ENCODE peak calls at places on chromosomes 7 and 10, in five cellular contexts. V, Q, F, C and J are unnamed samples.

GRCh38 chr7:149772821-149773425 is 465 bp downstream of the ZNF467 start:
- DNase-seq in V (no peak), Q (no peak), F (no peak), C (peak; percentile 61), J (no peak)

GRCh38 chr10:20797290-20797689 is 99.8 kb downstream of the NEBL start:
- DNase-seq in V (no peak), Q (no peak), F (no peak), C (no peak), J (no peak)

GRCh38 chr10:109274681-109275080 is 648.6 kb downstream of the XPNPEP1 start:
- DNase-seq in V (no peak), Q (no peak), F (no peak), C (no peak), J (no peak)

GRCh38 chr10:80131499-80131901 is 1.0 kb upstream of the PLAC9 start:
- DNase-seq in V (no peak), Q (no peak), F (peak; percentile 32), C (no peak), J (no peak)

GRCh38 chr7:74380720-74381119 is 73.0 kb upstream of the GTF2IRD1 start:
- DNase-seq in V (no peak), Q (no peak), F (no peak), C (no peak), J (no peak)

GRCh38 chr10:103616705-103617361 is 123.3 kb downstream of the NEURL1 start:
- DNase-seq in V (peak; percentile 80), Q (peak; percentile 74), F (peak; percentile 36), C (peak; percentile 57), J (peak; percentile 28)

GRCh38 chr10:90363799-90364483 is 493.9 kb downstream of the HTR7 start:
- DNase-seq in V (no peak), Q (no peak), F (no peak), C (no peak), J (no peak)

GRCh38 chr10:12594448-12594944 is 245.1 kb downstream of the CAMK1D start:
- DNase-seq in V (no peak), Q (no peak), F (no peak), C (no peak), J (no peak)

GRCh38 chr10:119306964-119307363 is 99.6 kb downstream of the GRK5 start:
- DNase-seq in V (peak; percentile 42), Q (no peak), F (peak; percentile 55), C (no peak), J (no peak)

GRCh38 chr7:126635545-126635944 is 617.2 kb downstream of the GRM8 start:
- DNase-seq in V (no peak), Q (no peak), F (no peak), C (no peak), J (no peak)

GRCh38 chr10:18400911-18401260 is 250.5 kb downstream of the NSUN6 start:
- DNase-seq in V (no peak), Q (no peak), F (no peak), C (peak; percentile 35), J (no peak)

GRCh38 chr7:155739538-155740140 is 72.6 kb downstream of the SHH start:
- DNase-seq in V (no peak), Q (no peak), F (no peak), C (no peak), J (no peak)

GRCh38 chr7:120996333-120996982 is 7.9 kb downstream of the CPED1 start:
- DNase-seq in V (peak; percentile 91), Q (peak; percentile 90), F (peak; percentile 87), C (peak; percentile 63), J (peak; percentile 80)

GRCh38 chr7:124009321-124009720 is 23.5 kb downstream of the TMEM229A start:
- DNase-seq in V (no peak), Q (no peak), F (no peak), C (no peak), J (no peak)

GRCh38 chr10:123683459-123683858 is 17.3 kb downstream of the GPR26 start:
- DNase-seq in V (no peak), Q (no peak), F (no peak), C (no peak), J (no peak)

GRCh38 chr7:3943779-3944520 is 642.9 kb downstream of the SDK1 start:
- DNase-seq in V (no peak), Q (no peak), F (no peak), C (no peak), J (no peak)

GRCh38 chr7:151687523-151688235 is 168.0 kb upstream of the RHEB start:
- DNase-seq in V (peak; percentile 96), Q (peak; percentile 55), F (peak; percentile 98), C (peak; percentile 88), J (peak; percentile 94)

GRCh38 chr7:2282185-2282751 is 32.0 kb downstream of the SNX8 start:
- DNase-seq in V (no peak), Q (no peak), F (no peak), C (no peak), J (no peak)

GRCh38 chr10:113357688-113358306 is 195.1 kb upstream of the HABP2 start:
- DNase-seq in V (no peak), Q (no peak), F (no peak), C (no peak), J (no peak)

GRCh38 chr10:113356794-113357687 is 195.8 kb upstream of the HABP2 start:
- DNase-seq in V (no peak), Q (no peak), F (no peak), C (no peak), J (no peak)

GRCh38 chr10:113360870-113361269 is 192.0 kb upstream of the HABP2 start:
- DNase-seq in V (no peak), Q (no peak), F (no peak), C (no peak), J (no peak)

GRCh38 chr10:113359664-113360063 is 193.2 kb upstream of the HABP2 start:
- DNase-seq in V (no peak), Q (no peak), F (no peak), C (no peak), J (no peak)

DNA sequence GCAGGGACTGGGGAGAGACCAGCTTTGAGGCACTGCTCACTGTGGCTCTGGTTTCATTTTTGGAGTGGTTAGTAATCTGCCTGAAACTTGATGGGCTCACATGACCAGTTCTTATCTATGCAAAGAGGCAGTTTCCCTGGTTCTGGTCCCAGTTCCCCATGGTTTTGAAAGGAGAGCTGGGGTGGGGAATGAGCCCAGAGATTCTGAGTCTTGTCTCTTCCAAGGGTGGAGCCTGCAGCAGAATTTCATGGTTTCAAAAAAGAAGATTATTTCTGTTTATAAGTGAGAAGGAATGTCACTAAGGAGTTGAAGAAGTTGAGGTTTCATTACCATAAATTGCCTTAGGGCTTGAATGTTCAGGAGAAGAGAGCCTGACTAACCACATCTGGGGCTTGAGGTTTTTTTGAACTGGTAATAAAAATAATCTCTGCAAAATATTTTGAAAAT is 190.2 kb upstream of the HABP2 start:
- DNase-seq in V (no peak), Q (peak; percentile 6), F (peak; percentile 32), C (no peak), J (peak; percentile 56)
- H3K4me3 ChIP-seq in V (no peak overlapping the region), Q (no peak overlapping the region), F (no peak overlapping the region), C (no peak overlapping the region), J (no peak overlapping the region)

GRCh38 chr10:125979976-125980375 is 83.6 kb downstream of the FANK1 start:
- DNase-seq in V (no peak), Q (no peak), F (no peak), C (no peak), J (no peak)

GRCh38 chr10:125982256-125982948 is 86.0 kb downstream of the FANK1 start:
- DNase-seq in V (peak; percentile 74), Q (peak; percentile 74), F (peak; percentile 68), C (peak; percentile 71), J (no peak)

GRCh38 chr10:125980521-125980920 is 84.2 kb downstream of the FANK1 start:
- DNase-seq in V (no peak), Q (no peak), F (peak; percentile 27), C (no peak), J (no peak)

GRCh38 chr10:125983161-125983560 is 86.8 kb downstream of the FANK1 start:
- DNase-seq in V (no peak), Q (no peak), F (peak; percentile 79), C (no peak), J (no peak)

DNA sequence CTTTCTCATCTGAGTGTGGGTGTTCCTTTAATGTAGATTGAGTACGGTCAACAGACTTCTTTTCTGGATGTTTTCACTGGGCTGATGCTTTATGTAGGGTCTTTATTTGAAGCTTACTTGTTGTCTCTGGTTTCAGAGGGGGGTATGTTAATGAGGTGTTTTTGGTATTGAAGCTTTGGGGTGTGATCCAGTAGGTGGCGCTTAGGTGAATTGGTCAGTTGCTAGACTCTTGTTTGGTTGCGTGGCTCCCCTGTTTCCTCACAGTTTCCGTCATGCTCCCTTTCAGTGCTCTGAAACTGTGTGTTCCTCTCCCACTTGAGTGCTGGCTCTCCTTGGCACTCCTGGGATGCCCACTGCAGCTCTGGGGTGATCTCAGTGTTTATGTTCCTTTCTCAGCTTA is 80.8 kb downstream of the FANK1 start:
- DNase-seq in V (no peak), Q (no peak), F (no peak), C (no peak), J (no peak)
- H3K36me3 ChIP-seq in V (no peaks in the 10 kb centered on the region), Q (no peaks in the 10 kb centered on the region), F (no peaks in the 10 kb centered on the region), C (no peaks in the 10 kb centered on the region), J (no peaks in the 10 kb centered on the region)

DNA sequence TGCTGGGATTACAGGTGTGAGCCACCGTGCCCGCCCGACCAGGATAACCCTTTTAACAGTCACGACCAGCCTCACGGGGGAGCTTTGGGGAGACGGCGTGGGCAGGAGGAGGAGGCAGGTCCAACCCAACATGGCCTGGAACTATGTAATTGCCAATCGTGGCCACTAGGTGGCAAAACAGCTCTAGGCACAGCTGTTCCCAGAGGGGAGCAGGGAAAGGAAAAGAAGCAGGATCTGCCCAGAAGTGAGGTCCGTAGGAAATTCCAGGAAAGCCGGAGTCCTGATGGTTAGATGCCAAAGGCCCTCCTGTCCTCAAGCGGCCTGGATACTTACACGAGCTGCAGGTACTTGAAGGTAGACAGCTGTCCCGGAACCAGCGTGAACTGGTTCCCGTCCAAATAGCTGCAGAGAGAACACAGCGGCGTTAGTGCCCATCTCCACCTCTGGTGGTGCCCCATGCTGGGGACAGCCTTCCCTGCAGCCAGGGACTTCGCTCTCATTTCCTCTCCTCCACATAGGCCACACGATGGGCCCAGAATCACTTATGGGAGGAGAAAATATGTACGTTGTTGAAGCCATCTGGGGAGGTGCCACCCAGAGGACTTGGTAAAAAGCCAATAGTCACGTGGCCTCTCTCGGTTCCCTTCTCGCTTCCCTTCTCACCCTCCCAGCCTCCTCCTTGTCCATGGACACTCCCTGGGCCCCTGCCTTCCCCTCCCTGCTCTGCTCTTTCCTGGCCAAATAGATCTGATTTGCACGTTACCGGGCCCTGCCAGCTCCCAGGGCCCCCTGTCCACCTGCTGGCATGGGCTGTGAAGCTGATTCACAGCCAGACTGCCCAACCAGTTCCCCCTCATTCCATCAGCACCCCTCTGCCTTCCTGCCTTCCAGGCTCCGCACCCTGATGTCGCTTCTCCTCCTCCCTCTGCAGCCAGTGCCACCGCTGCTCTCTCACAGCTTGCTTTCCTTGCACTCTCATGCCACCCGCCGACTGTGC is 148.1 kb downstream of the SLIT1 start:
- DNase-seq in V (peak; percentile 71), Q (peak; percentile 83), F (peak; percentile 64), C (peak; percentile 84), J (peak; percentile 75)
- H3K4me3 ChIP-seq in V (peak overlapping the region; percentile 42), Q (peak overlapping the region; percentile 33), F (peak overlapping the region; percentile 51), C (no peak overlapping the region), J (peak overlapping the region; percentile 31)

GRCh38 chr7:88104732-88105131 is 115.1 kb downstream of the SRI start:
- DNase-seq in V (no peak), Q (no peak), F (no peak), C (no peak), J (no peak)

GRCh38 chr7:88102686-88103085 is 117.2 kb downstream of the SRI start:
- DNase-seq in V (no peak), Q (no peak), F (no peak), C (no peak), J (no peak)

GRCh38 chr7:88101769-88102168 is 118.1 kb downstream of the SRI start:
- DNase-seq in V (no peak), Q (no peak), F (no peak), C (no peak), J (no peak)

GRCh38 chr7:88106430-88106829 is 113.4 kb downstream of the SRI start:
- DNase-seq in V (no peak), Q (no peak), F (no peak), C (no peak), J (no peak)

GRCh38 chr7:88105231-88105630 is 114.6 kb downstream of the SRI start:
- DNase-seq in V (no peak), Q (no peak), F (no peak), C (no peak), J (no peak)
- H3K36me3 ChIP-seq in V (no peaks in the 10 kb centered on the region), Q (no peaks in the 10 kb centered on the region), F (no peaks in the 10 kb centered on the region), C (no peaks in the 10 kb centered on the region), J (no peaks in the 10 kb centered on the region)